ENCODE peak calls at places on chromosomes 2 and 18, in four cellular contexts. Y, O, F and D are unnamed samples.

GRCh38 chr2:86054539-86055082 is 51.1 kb downstream of the POLR1A start:
- DNase-seq in Y (no peak), O (no peak), F (peak), D (no peak)

GRCh38 chr2:204234879-204235278 is 298.3 kb downstream of the ICOS start:
- DNase-seq in Y (no peak), O (no peak), F (peak), D (no peak)

GRCh38 chr2:53559302-53559967 is 208.2 kb upstream of the CHAC2 start:
- DNase-seq in Y (no peak), O (no peak), F (no peak), D (no peak)

GRCh38 chr2:241799522-241800197 is 9.3 kb upstream of the NEU4 start:
- DNase-seq in Y (no peak), O (no peak), F (no peak), D (no peak)

GRCh38 chr2:135913726-135914365 is 37.6 kb upstream of the MCM6 start:
- DNase-seq in Y (no peak), O (no peak), F (peak), D (no peak)

GRCh38 chr2:120702061-120702460 is 33.6 kb upstream of the GLI2 start:
- DNase-seq in Y (no peak), O (no peak), F (no peak), D (no peak)

GRCh38 chr2:60510713-60511112 is 42.7 kb downstream of the BCL11A start:
- DNase-seq in Y (no peak), O (peak), F (no peak), D (no peak)

GRCh38 chr2:115163572-115163971 is 721.1 kb downstream of the DPP10 start:
- DNase-seq in Y (no peak), O (peak), F (no peak), D (peak)

GRCh38 chr2:69780907-69781306 is 39.0 kb downstream of the ANXA4 start:
- DNase-seq in Y (no peak), O (no peak), F (no peak), D (no peak)

GRCh38 chr18:29912351-29912750 is 1130.2 kb downstream of the DSC3 start:
- DNase-seq in Y (no peak), O (no peak), F (no peak), D (no peak)

GRCh38 chr2:161976927-161977326 is 97.1 kb downstream of the DPP4 start:
- DNase-seq in Y (no peak), O (no peak), F (no peak), D (no peak)

GRCh38 chr2:19009510-19009909 is 348.9 kb downstream of the OSR1 start:
- DNase-seq in Y (no peak), O (no peak), F (no peak), D (no peak)

GRCh38 chr18:56233595-56233994 is 404.8 kb downstream of the TXNL1 start:
- DNase-seq in Y (no peak), O (no peak), F (peak), D (no peak)

GRCh38 chr18:9570255-9570654 is 44.1 kb downstream of the PPP4R1 start:
- DNase-seq in Y (no peak), O (no peak), F (no peak), D (no peak)

GRCh38 chr2:174120346-174120745 is 128.0 kb downstream of the OLA1 start:
- DNase-seq in Y (peak), O (no peak), F (peak), D (no peak)

GRCh38 chr2:28419003-28419704 is 26.5 kb downstream of the FOSL2 start:
- DNase-seq in Y (no peak), O (no peak), F (no peak), D (no peak)

GRCh38 chr2:159755788-159756187 is 42.2 kb downstream of the CD302 start:
- DNase-seq in Y (no peak), O (no peak), F (peak), D (no peak)

GRCh38 chr2:239387811-239388210 is 13.0 kb downstream of the HDAC4 start:
- DNase-seq in Y (no peak), O (no peak), F (no peak), D (no peak)

GRCh38 chr2:148615446-148615845 is 29.1 kb upstream of the EPC2 start:
- DNase-seq in Y (no peak), O (no peak), F (no peak), D (no peak)

GRCh38 chr2:231935815-231936214 is 9.6 kb upstream of the NPPC start:
- DNase-seq in Y (no peak), O (no peak), F (no peak), D (no peak)